ENCODE peak calls at places on chromosome 13, in nine cellular contexts. J is CD4-positive, CD25-positive, alpha-beta regulatory T cell; A is SJSA1; F is ascending aorta; R is lung; O is SJCRH30; W is mesenchymal stem cell; Y is body of pancreas; H is lower lobe of right lung. U is an unnamed sample. For H3K9me3, the result is how much of the 10 kb centered on the place peaks cover.

GRCh38 chr13:40315416-40316064 is 350.9 kb downstream of the FOXO1 start:
- DNase-seq in Y (no peak), W (no peak), R (no peak), A (no peak), F (no peak), O (peak), H (no peak), J (peak), U (peak)

GRCh38 chr13:21501709-21502108 is 42.6 kb upstream of the ZDHHC20 start:
- DNase-seq in Y (no peak), A (no peak), W (no peak), R (no peak), O (no peak), J (no peak), H (no peak), F (no peak), U (no peak)

GRCh38 chr13:104847863-104848262 is 1687.6 kb downstream of the EFNB2 start:
- DNase-seq in J (no peak), Y (no peak), W (no peak), O (no peak), H (no peak), A (no peak), R (no peak), F (no peak), U (no peak)

GRCh38 chr13:20566424-20566916 is 487 bp upstream of the IFT88 start:
- DNase-seq in J (no peak), R (no peak), O (peak), W (peak), F (no peak), Y (no peak), H (no peak), A (no peak), U (no peak)

GRCh38 chr13:106291006-106291405 is 244.5 kb downstream of the EFNB2 start:
- DNase-seq in J (no peak), F (no peak), R (no peak), W (peak), Y (no peak), O (no peak), H (no peak), A (no peak), U (no peak)

GRCh38 chr13:84433024-84433423 is 550.8 kb upstream of the SLITRK1 start:
- DNase-seq in J (no peak), H (no peak), Y (no peak), F (no peak), A (no peak), R (no peak), W (peak), O (no peak), U (no peak)

GRCh38 chr13:113806526-113806925 is 47.5 kb downstream of the TMEM255B start:
- DNase-seq in J (no peak), F (no peak), W (no peak), R (no peak), Y (no peak), O (no peak), H (no peak), A (peak), U (no peak)

GRCh38 chr13:49443327-49443688 is 556 bp downstream of the CAB39L start:
- DNase-seq in J (no peak), O (peak), R (peak), A (no peak), H (no peak), Y (no peak), F (no peak), W (no peak), U (no peak)

GRCh38 chr13:75393839-75394238 is 88.1 kb downstream of the TBC1D4 start:
- DNase-seq in O (no peak), R (no peak), F (no peak), H (no peak), W (no peak), J (no peak), Y (no peak), A (no peak), U (no peak)

GRCh38 chr13:43686557-43686956 is 100.2 kb downstream of the ENOX1 start:
- DNase-seq in H (no peak), A (peak), W (peak), Y (peak), R (no peak), O (peak), J (no peak), F (no peak), U (no peak)

GRCh38 chr13:32033744-32034143 is 2.2 kb downstream of the FRY start:
- DNase-seq in R (no peak), A (no peak), F (no peak), J (no peak), W (no peak), H (no peak), O (no peak), Y (no peak), U (no peak)

GRCh38 chr13:20389696-20390525 is 135.7 kb downstream of the CRYL1 start:
- DNase-seq in F (no peak), J (no peak), O (no peak), A (no peak), R (no peak), H (no peak), Y (no peak), W (no peak), U (no peak)

GRCh38 chr13:80469841-80470378 is 129.0 kb upstream of the SPRY2 start:
- DNase-seq in W (peak), H (no peak), Y (peak), R (peak), A (peak), F (peak), O (no peak), J (no peak), U (no peak)

GRCh38 chr13:74819549-74819948 is 662.4 kb downstream of the TBC1D4 start:
- DNase-seq in O (no peak), R (no peak), W (no peak), J (no peak), A (no peak), F (no peak), Y (no peak), H (no peak), U (no peak)

GRCh38 chr13:99760456-99760855 is 211.1 kb downstream of the ZIC5 start:
- DNase-seq in O (no peak), W (no peak), Y (no peak), H (no peak), R (no peak), J (no peak), A (no peak), F (no peak), U (no peak)
- H3K9me3 ChIP-seq in O (under half), W (under half), Y (under half), H (under half), R (under half), J (under half), A (under half), F (under half), U (under half)

GRCh38 chr13:88068975-88069374 is 397.8 kb downstream of the SLITRK5 start:
- DNase-seq in Y (no peak), J (no peak), O (peak), F (no peak), H (no peak), A (no peak), R (no peak), W (no peak), U (no peak)
- H3K9me3 ChIP-seq in Y (under half), J (under half), O (under half), F (under half), H (under half), A (under half), R (under half), W (under half), U (under half)

GRCh38 chr13:19329365-19329764 is 147.7 kb upstream of the TUBA3C start:
- DNase-seq in A (no peak), W (no peak), R (no peak), J (no peak), O (no peak), F (no peak), Y (no peak), H (no peak), U (no peak)
- H3K9me3 ChIP-seq in A (under half), W (under half), R (under half), J (under half), O (under half), F (under half), Y (under half), H (under half), U (under half)

GRCh38 chr13:27795718-27796019 is 3.4 kb downstream of the GSX1 start:
- DNase-seq in W (no peak), F (no peak), J (no peak), A (no peak), O (no peak), Y (no peak), H (no peak), R (no peak), U (no peak)
- H3K9me3 ChIP-seq in W (under half), F (under half), J (under half), A (under half), O (under half), Y (under half), H (under half), R (under half), U (under half)